ENCODE peak calls at places on chromosomes 16 and 17, in eight cellular contexts. Q is hepatocyte, T is fibroblast of lung, B is GM23248, X is PC-3, E is HepG2, S is neural progenitor cell, G is H1. A is an unnamed sample.
A peak's percentile ranks its signal among the peaks of the same experiment; 100 is the strongest.

GRCh38 chr17:2965621-2966275 is 97.7 kb downstream of the OR1D5 start:
- DNase-seq in Q (peak; percentile 56), T (peak; percentile 70), B (peak; percentile 85), X (peak; percentile 71), E (no peak), S (no peak), G (no peak), A (no peak)

GRCh38 chr17:63364387-63364786 is 81.7 kb downstream of the CYB561 start:
- DNase-seq in Q (peak; percentile 24), T (peak; percentile 65), B (peak; percentile 60), X (peak; percentile 26), E (no peak), S (no peak), G (no peak), A (no peak)

GRCh38 chr16:67873435-67874146 is 739 bp downstream of the EDC4 start:
- DNase-seq in Q (no peak), T (peak; percentile 16), B (peak; percentile 60), X (no peak), E (no peak), S (no peak), G (no peak), A (no peak)

GRCh38 chr17:15651583-15652110 is 32.1 kb upstream of the FBXW10B start:
- DNase-seq in Q (peak; percentile 96), T (peak; percentile 99), B (peak; percentile 99), X (peak; percentile 100), E (peak; percentile 48), S (peak; percentile 75), G (no peak), A (peak; percentile 99)

GRCh38 chr16:15464401-15465186 is 30.2 kb downstream of the BMERB1 start:
- DNase-seq in Q (no peak), T (peak; percentile 45), B (no peak), X (peak; percentile 73), E (no peak), S (no peak), G (no peak), A (no peak)

GRCh38 chr17:16419929-16420271 is 4.5 kb downstream of the TRPV2 start:
- DNase-seq in Q (peak; percentile 5), T (peak; percentile 90), B (peak; percentile 83), X (peak; percentile 83), E (no peak), S (no peak), G (no peak), A (no peak)

GRCh38 chr17:62739666-62740065 is 68.4 kb downstream of the MARCHF10 start:
- DNase-seq in Q (no peak), T (no peak), B (no peak), X (no peak), E (no peak), S (no peak), G (no peak), A (no peak)

GRCh38 chr17:72392056-72393010 is 271.5 kb downstream of the SOX9 start:
- DNase-seq in Q (no peak), T (peak; percentile 82), B (peak; percentile 89), X (peak; percentile 86), E (no peak), S (no peak), G (no peak), A (no peak)

GRCh38 chr16:86444274-86445060 is 65.9 kb upstream of the FOXF1 start:
- DNase-seq in Q (peak; percentile 74), T (peak; percentile 19), B (no peak), X (no peak), E (no peak), S (no peak), G (no peak), A (no peak)

GRCh38 chr17:20091161-20092029 is 82.2 kb downstream of the SPECC1 start:
- DNase-seq in Q (no peak), T (peak; percentile 76), B (no peak), X (no peak), E (no peak), S (no peak), G (no peak), A (no peak)

GRCh38 chr17:32971171-32971570 is 20.5 kb upstream of the SPACA3 start:
- DNase-seq in Q (no peak), T (peak; percentile 79), B (peak; percentile 34), X (peak; percentile 65), E (no peak), S (no peak), G (no peak), A (no peak)

GRCh38 chr17:6666077-6666521 is 14.5 kb downstream of the C17orf100 start:
- DNase-seq in Q (peak; percentile 87), T (peak; percentile 72), B (peak; percentile 89), X (peak; percentile 84), E (peak; percentile 78), S (peak; percentile 86), G (peak; percentile 72), A (peak; percentile 82)

GRCh38 chr17:4176803-4177472 is 33.9 kb downstream of the CYB5D2 start:
- DNase-seq in Q (no peak), T (no peak), B (no peak), X (no peak), E (no peak), S (no peak), G (no peak), A (no peak)

GRCh38 chr17:80225230-80225629 is 5.0 kb downstream of the SLC26A11 start:
- DNase-seq in Q (no peak), T (no peak), B (no peak), X (no peak), E (no peak), S (peak; percentile 22), G (no peak), A (no peak)

GRCh38 chr16:49492090-49492801 is 118.6 kb downstream of the C16orf78 start:
- DNase-seq in Q (peak; percentile 63), T (peak; percentile 9), B (peak; percentile 39), X (peak; percentile 6), E (no peak), S (peak; percentile 83), G (peak; percentile 92), A (peak; percentile 49)

GRCh38 chr17:71975998-71976649 is 144.7 kb upstream of the SOX9 start:
- DNase-seq in Q (peak; percentile 70), T (peak; percentile 97), B (peak; percentile 100), X (peak; percentile 99), E (no peak), S (peak; percentile 8), G (no peak), A (no peak)

GRCh38 chr16:797120-797420 is 3.5 kb downstream of the GNG13 start:
- DNase-seq in Q (no peak), T (no peak), B (no peak), X (peak; percentile 49), E (no peak), S (no peak), G (peak; percentile 83), A (no peak)

GRCh38 chr16:74627506-74628220 is 20.7 kb upstream of the GLG1 start:
- DNase-seq in Q (no peak), T (peak; percentile 29), B (peak; percentile 16), X (no peak), E (no peak), S (no peak), G (no peak), A (no peak)

GRCh38 chr16:57535680-57536305 is 578 bp downstream of the CCDC102A start:
- DNase-seq in Q (peak; percentile 94), T (peak; percentile 90), B (peak; percentile 96), X (peak; percentile 81), E (peak; percentile 77), S (peak; percentile 97), G (peak; percentile 95), A (peak; percentile 93)

GRCh38 chr16:57688987-57689771 is 5.4 kb upstream of the DRC7 start:
- DNase-seq in Q (no peak), T (no peak), B (no peak), X (no peak), E (no peak), S (no peak), G (no peak), A (no peak)

GRCh38 chr17:43530303-43531081 is 15.6 kb downstream of the ETV4 start:
- DNase-seq in Q (peak; percentile 93), T (peak; percentile 95), B (peak; percentile 49), X (no peak), E (peak; percentile 100), S (peak; percentile 84), G (peak; percentile 93), A (peak; percentile 90)

GRCh38 chr17:27531469-27531948 is 75.3 kb downstream of the KSR1 start:
- DNase-seq in Q (no peak), T (no peak), B (no peak), X (no peak), E (no peak), S (no peak), G (no peak), A (no peak)
- TF ChIP-seq EZH2 in Q (no peak), T (no peak), B (no peak), X (no peak), E (no peak), S (no peak), G (no peak), A (no peak)

DNA sequence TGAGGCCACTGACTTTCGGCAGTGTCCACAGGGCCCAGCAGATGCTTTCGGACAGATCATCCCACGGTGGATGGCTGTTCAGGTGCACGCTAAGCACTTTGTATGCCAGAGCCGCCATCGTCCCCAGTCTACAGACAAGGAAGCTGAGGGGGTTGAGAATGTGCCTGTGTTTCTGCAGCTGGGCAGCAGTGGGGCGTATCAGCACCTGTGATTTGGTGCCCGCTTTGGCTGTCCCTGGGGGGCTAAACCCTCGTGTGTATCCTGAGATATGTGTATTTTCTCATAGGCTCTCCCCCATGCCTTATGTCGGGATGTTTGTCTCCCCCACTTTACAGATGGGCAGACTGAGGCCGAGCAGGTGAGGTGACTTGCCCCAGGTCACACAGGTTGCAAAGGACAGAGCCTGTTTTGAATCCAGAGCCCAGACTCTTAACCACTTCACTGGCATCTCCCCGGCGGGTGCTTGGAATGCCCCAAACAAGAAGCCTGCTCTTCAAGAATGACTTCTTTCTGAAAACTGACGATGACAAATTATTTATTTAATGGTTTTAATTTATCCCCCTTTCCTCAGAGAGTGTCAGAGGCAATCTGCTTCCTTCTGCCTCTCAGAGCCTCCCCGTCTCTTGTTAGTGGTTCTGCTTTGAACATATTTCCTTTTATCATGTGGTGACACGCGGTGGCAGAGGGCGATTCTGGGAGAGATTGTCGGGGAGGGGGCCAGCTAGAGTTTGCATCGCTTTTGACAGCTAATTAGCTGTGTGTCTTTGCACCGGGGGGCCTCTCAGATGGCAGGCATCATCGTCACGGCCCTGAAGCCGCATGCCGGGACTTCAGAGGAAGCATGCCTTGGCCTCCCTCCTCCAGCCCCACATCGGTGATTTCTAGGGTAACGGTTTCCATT is 149.6 kb upstream of the CIBAR2 start:
- DNase-seq in Q (no peak), T (no peak), B (no peak), X (no peak), E (no peak), S (no peak), G (no peak), A (no peak)
- TF ChIP-seq EZH2 in Q (no peak), T (no peak), B (no peak), X (no peak), E (no peak), S (no peak), G (no peak), A (no peak)

DNA sequence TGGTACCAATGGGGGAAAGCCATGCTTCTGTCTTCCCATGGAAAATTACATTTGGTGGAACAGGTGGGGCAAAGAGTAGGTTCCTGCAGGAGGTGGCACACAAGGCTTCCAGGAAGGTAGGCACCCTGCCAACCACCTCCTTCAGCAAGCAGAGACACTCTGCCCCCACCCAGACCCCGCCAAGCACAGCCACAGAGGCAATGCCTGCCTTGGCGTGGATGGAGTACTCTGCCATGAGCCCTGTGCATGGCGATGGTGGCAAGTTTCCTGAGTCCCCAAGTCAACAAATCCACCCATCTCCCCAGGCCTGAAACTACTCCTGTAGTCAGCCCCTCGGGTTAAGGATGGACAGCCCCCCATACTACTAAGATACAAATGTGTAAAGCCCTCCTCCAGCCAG is 119.2 kb upstream of the GNAO1 start:
- DNase-seq in Q (no peak), T (no peak), B (no peak), X (no peak), E (no peak), S (no peak), G (no peak), A (no peak)
- TF ChIP-seq EZH2 in Q (no peak), T (no peak), B (no peak), X (no peak), E (no peak), S (no peak), G (no peak), A (no peak)

GRCh38 chr17:57749701-57750100 is 4.6 kb upstream of the CCDC182 start:
- DNase-seq in Q (no peak), T (no peak), B (no peak), X (no peak), E (no peak), S (no peak), G (no peak), A (no peak)
- TF ChIP-seq EZH2 in Q (no peak), T (no peak), B (no peak), X (no peak), E (no peak), S (no peak), G (no peak), A (no peak)

A was measured in A673.